ENCODE peak calls at places on chromosomes 2 and 18, in ten cellular contexts. E is NCI-H2081 treated with DMSO at 0.1 percent for 48 hours; O is M059J; P is substantia nigra; B is dorsolateral prefrontal cortex; Q is fibroblast of mammary gland; L is GM23248; H is T-helper 1 cell; D is activated CD4-positive, alpha-beta T cell treated with anti-CD3 and anti-CD28 coated beads, Interleukin-2, amount 50 U/mL, for 1 hour; T is MV-4-11. J is an unnamed sample.

GRCh38 chr2:226758886-226759660 is 40.5 kb downstream of the IRS1 start:
- DNase-seq in E (no peak), O (peak), P (no peak), B (no peak), Q (peak), L (peak), H (no peak), D (no peak), T (no peak), J (no peak)

GRCh38 chr2:174759381-174760064 is 4.7 kb downstream of the CHRNA1 start:
- DNase-seq in E (no peak), O (no peak), P (no peak), B (no peak), Q (no peak), L (no peak), H (no peak), D (no peak), T (no peak), J (no peak)

GRCh38 chr2:218897394-218898108 is 16.9 kb downstream of the WNT10A start:
- DNase-seq in E (no peak), O (no peak), P (no peak), B (no peak), Q (no peak), L (no peak), H (no peak), D (no peak), T (no peak), J (no peak)

GRCh38 chr2:240350006-240350355 is 85.5 kb upstream of the GPC1 start:
- DNase-seq in E (no peak), O (no peak), P (no peak), B (peak), Q (no peak), L (no peak), H (no peak), D (no peak), T (no peak), J (no peak)

GRCh38 chr2:154740360-154740759 is 41.9 kb downstream of the KCNJ3 start:
- DNase-seq in E (peak), O (no peak), P (no peak), B (no peak), Q (no peak), L (no peak), H (no peak), D (no peak), T (no peak), J (peak)

GRCh38 chr2:143682643-143683042 is 553.4 kb downstream of the ARHGAP15 start:
- DNase-seq in E (no peak), O (no peak), P (no peak), B (no peak), Q (no peak), L (no peak), H (no peak), D (no peak), T (peak), J (no peak)

GRCh38 chr2:885230-886071 is 65.2 kb upstream of the SNTG2 start:
- DNase-seq in E (no peak), O (no peak), P (no peak), B (no peak), Q (no peak), L (no peak), H (no peak), D (no peak), T (no peak), J (no peak)

GRCh38 chr18:6836331-6836730 is 106.8 kb downstream of the ARHGAP28 start:
- DNase-seq in E (no peak), O (no peak), P (no peak), B (no peak), Q (no peak), L (no peak), H (no peak), D (no peak), T (no peak), J (no peak)

GRCh38 chr2:207131634-207132418 is 33.9 kb downstream of the KLF7 start:
- DNase-seq in E (no peak), O (no peak), P (no peak), B (no peak), Q (no peak), L (peak), H (no peak), D (no peak), T (no peak), J (no peak)

GRCh38 chr2:219440388-219441256 is 6.0 kb downstream of the SPEG start:
- DNase-seq in E (no peak), O (peak), P (no peak), B (no peak), Q (peak), L (peak), H (no peak), D (no peak), T (no peak), J (no peak)

GRCh38 chr2:151028691-151029176 is 232.9 kb downstream of the RBM43 start:
- DNase-seq in E (no peak), O (no peak), P (no peak), B (no peak), Q (peak), L (no peak), H (no peak), D (no peak), T (no peak), J (no peak)

J was measured in NCI-H524 treated with DMSO at 0.1 percent for 48 hours.